ENCODE peak calls at places on chromosomes 3 and 15, in five cellular contexts. K is stomach, S is HTR-8/SVneo, Q is NCI-H1417, A is dorsolateral prefrontal cortex. H is an unnamed sample.

GRCh38 chr3:187746479-187747335 is 1.4 kb upstream of the BCL6 start:
- DNase-seq in K (no peak), S (no peak), Q (peak; percentile 22), A (no peak), H (no peak)

GRCh38 chr3:123376451-123377172 is 72.3 kb downstream of the ADCY5 start:
- DNase-seq in K (no peak), S (no peak), Q (peak; percentile 10), A (no peak), H (no peak)

GRCh38 chr3:188486126-188486525 is 332.2 kb downstream of the LPP start:
- DNase-seq in K (no peak), S (no peak), Q (no peak), A (no peak), H (no peak)

GRCh38 chr3:113054552-113054951 is 63.8 kb downstream of the GTPBP8 start:
- DNase-seq in K (no peak), S (no peak), Q (no peak), A (no peak), H (no peak)

GRCh38 chr3:169195672-169196071 is 467.8 kb downstream of the MECOM start:
- DNase-seq in K (no peak), S (no peak), Q (peak; percentile 17), A (no peak), H (no peak)

GRCh38 chr15:52440414-52440813 is 88.3 kb downstream of the MYO5A start:
- DNase-seq in K (no peak), S (peak; percentile 21), Q (no peak), A (no peak), H (no peak)

GRCh38 chr3:176755552-176755951 is 441.7 kb downstream of the TBL1XR1 start:
- DNase-seq in K (no peak), S (no peak), Q (peak; percentile 30), A (no peak), H (no peak)

GRCh38 chr3:81419196-81419595 is 342.2 kb downstream of the GBE1 start:
- DNase-seq in K (no peak), S (no peak), Q (peak; percentile 17), A (no peak), H (no peak)

GRCh38 chr15:68518785-68519430 is 59.9 kb upstream of the CORO2B start:
- DNase-seq in K (no peak), S (no peak), Q (no peak), A (no peak), H (no peak)

GRCh38 chr3:12948891-12949711 is 107.7 kb upstream of the RPL32 start:
- DNase-seq in K (no peak), S (no peak), Q (no peak), A (no peak), H (no peak)

GRCh38 chr3:66598168-66598567 is 97.3 kb upstream of the LRIG1 start:
- DNase-seq in K (no peak), S (no peak), Q (no peak), A (no peak), H (peak; percentile 88)

GRCh38 chr3:8497582-8497981 is 4.0 kb upstream of the LMCD1 start:
- DNase-seq in K (no peak), S (no peak), Q (no peak), A (no peak), H (no peak)

GRCh38 chr3:154324919-154325318 is 632 bp upstream of the DHX36 start:
- DNase-seq in K (no peak), S (no peak), Q (peak; percentile 74), A (no peak), H (no peak)

GRCh38 chr15:24955549-24955929 is 752 bp downstream of the SNRPN start:
- DNase-seq in K (no peak), S (no peak), Q (no peak), A (no peak), H (no peak)

GRCh38 chr15:36701336-36701735 is 121.9 kb downstream of the CDIN1 start:
- DNase-seq in K (no peak), S (no peak), Q (no peak), A (no peak), H (no peak)

GRCh38 chr3:191901746-191902145 is 440.8 kb downstream of the PYDC2 start:
- DNase-seq in K (no peak), S (peak; percentile 20), Q (no peak), A (no peak), H (no peak)

GRCh38 chr15:101540480-101541239 is 51.2 kb upstream of the PCSK6 start:
- DNase-seq in K (no peak), S (peak; percentile 30), Q (no peak), A (no peak), H (no peak)

GRCh38 chr3:138620431-138620830 is 11.9 kb downstream of the FAIM start:
- DNase-seq in K (no peak), S (no peak), Q (no peak), A (no peak), H (no peak)

GRCh38 chr3:196661400-196661799 is 21.9 kb downstream of the NRROS start:
- DNase-seq in K (no peak), S (no peak), Q (peak; percentile 23), A (no peak), H (no peak)

GRCh38 chr3:101521251-101521701 is 8.3 kb upstream of the SENP7 start:
- DNase-seq in K (no peak), S (no peak), Q (peak; percentile 22), A (no peak), H (no peak)

GRCh38 chr3:193040836-193041672 is 123.4 kb upstream of the MB21D2 start:
- DNase-seq in K (no peak), S (peak; percentile 33), Q (peak; percentile 78), A (no peak), H (peak; percentile 5)

GRCh38 chr3:53071882-53072431 is 26.1 kb upstream of the SFMBT1 start:
- DNase-seq in K (no peak), S (no peak), Q (no peak), A (no peak), H (no peak)

GRCh38 chr15:81754078-81754477 is 291.7 kb downstream of the MEX3B start:
- DNase-seq in K (no peak), S (no peak), Q (no peak), A (no peak), H (no peak)

GRCh38 chr3:149003653-149004305 is 12.4 kb downstream of the GYG1 start:
- DNase-seq in K (no peak), S (no peak), Q (peak; percentile 40), A (no peak), H (no peak)

GRCh38 chr3:149628957-149629670 is 28.7 kb downstream of the WWTR1 start:
- DNase-seq in K (no peak), S (no peak), Q (no peak), A (no peak), H (no peak)

GRCh38 chr15:31300208-31300661 is 26.4 kb upstream of the KLF13 start:
- DNase-seq in K (no peak), S (no peak), Q (peak; percentile 43), A (peak; percentile 88), H (no peak)

GRCh38 chr3:196639517-196640500 is at the start of gene NRROS:
- DNase-seq in K (peak; percentile 65), S (no peak), Q (peak; percentile 89), A (no peak), H (no peak)

GRCh38 chr15:63006032-63006878 is 36.3 kb upstream of the TPM1 start:
- DNase-seq in K (no peak), S (no peak), Q (no peak), A (no peak), H (no peak)

GRCh38 chr3:45426161-45426560 is 37.8 kb downstream of the LARS2 start:
- DNase-seq in K (no peak), S (no peak), Q (peak; percentile 76), A (no peak), H (no peak)

GRCh38 chr3:141052570-141053069 is 1.5 kb downstream of the SPSB4 start:
- DNase-seq in K (no peak), S (peak; percentile 26), Q (peak; percentile 66), A (no peak), H (no peak)

H was measured in HS-27A.